ENCODE peak calls at places on chromosome 15, in seven cellular contexts. B, S, G, H, N, U and V are unnamed samples.

GRCh38 chr15:39145854-39146253 is 435.0 kb upstream of the THBS1 start:
- DNase-seq in S (no peak), B (no peak), N (no peak), G (no peak), H (no peak), U (peak), V (no peak)

GRCh38 chr15:31339558-31339895 is 12.9 kb downstream of the KLF13 start:
- DNase-seq in S (no peak), H (no peak), B (no peak), G (no peak), N (no peak), U (no peak), V (no peak)

GRCh38 chr15:93716615-93717221 is 514.6 kb upstream of the MCTP2 start:
- DNase-seq in S (no peak), H (no peak), B (no peak), G (no peak), N (no peak), U (no peak), V (peak)

GRCh38 chr15:80846416-80846815 is 67.2 kb downstream of the CEMIP start:
- DNase-seq in G (no peak), U (no peak), N (no peak), B (no peak), S (no peak), H (no peak), V (no peak)

GRCh38 chr15:76376029-76376428 is 39.5 kb downstream of the ISL2 start:
- DNase-seq in B (no peak), G (no peak), S (no peak), N (no peak), H (no peak), U (no peak), V (no peak)

GRCh38 chr15:36811903-36812302 is 232.5 kb downstream of the CDIN1 start:
- DNase-seq in N (no peak), S (no peak), G (no peak), U (no peak), H (no peak), B (no peak), V (no peak)

GRCh38 chr15:39918688-39919385 is 1.2 kb downstream of the GPR176 start:
- DNase-seq in S (no peak), G (no peak), H (no peak), B (no peak), N (no peak), U (peak), V (no peak)

GRCh38 chr15:89660556-89660955 is 5.3 kb upstream of the KIF7 start:
- DNase-seq in G (no peak), H (no peak), N (no peak), U (no peak), S (no peak), B (no peak), V (no peak)

GRCh38 chr15:100059094-100059493 is 282.7 kb downstream of the ADAMTS17 start:
- DNase-seq in S (no peak), N (no peak), B (no peak), G (no peak), H (no peak), U (no peak), V (no peak)

GRCh38 chr15:59232476-59232875 is 25.8 kb downstream of the LDHAL6B start:
- DNase-seq in G (no peak), H (no peak), B (peak), U (peak), S (no peak), N (no peak), V (no peak)

GRCh38 chr15:64731012-64731806 is 44.2 kb downstream of the RBPMS2 start:
- DNase-seq in G (peak), U (peak), S (peak), N (peak), H (peak), B (no peak), V (peak)

GRCh38 chr15:76006136-76006778 is 6.0 kb downstream of the NRG4 start:
- DNase-seq in S (no peak), B (no peak), H (no peak), U (peak), G (no peak), N (no peak), V (no peak)

GRCh38 chr15:45449878-45450277 is 71.5 kb upstream of the GATM start:
- DNase-seq in H (no peak), G (peak), S (no peak), N (no peak), U (no peak), B (no peak), V (no peak)

GRCh38 chr15:25207369-25207768 is 231.5 kb downstream of the UBE3A start:
- DNase-seq in N (no peak), H (no peak), S (no peak), G (no peak), B (no peak), U (no peak), V (no peak)

GRCh38 chr15:36887214-36888017 is 212.9 kb downstream of the MEIS2 start:
- DNase-seq in G (no peak), N (no peak), U (no peak), S (no peak), H (peak), B (no peak), V (no peak)

GRCh38 chr15:89367485-89368451 is 33.1 kb upstream of the POLG start:
- DNase-seq in H (no peak), B (no peak), N (no peak), G (no peak), U (peak), S (no peak), V (peak)

GRCh38 chr15:81315452-81316203 is 8.3 kb downstream of the STARD5 start:
- DNase-seq in B (no peak), N (no peak), U (no peak), G (no peak), H (no peak), S (no peak), V (no peak)

GRCh38 chr15:60803059-60803458 is 324.1 kb upstream of the ICE2 start:
- DNase-seq in N (no peak), H (no peak), S (no peak), U (no peak), B (no peak), G (no peak), V (no peak)

GRCh38 chr15:84797801-84798200 is 19.4 kb upstream of the ALPK3 start:
- DNase-seq in U (no peak), G (no peak), B (no peak), N (no peak), H (no peak), S (no peak), V (no peak)

GRCh38 chr15:55587321-55588069 is 650 bp downstream of the PYGO1 start:
- DNase-seq in B (no peak), N (peak), U (peak), H (peak), S (peak), G (peak), V (peak)

GRCh38 chr15:60767134-60767824 is 288.3 kb upstream of the ICE2 start:
- DNase-seq in G (no peak), U (no peak), H (no peak), B (no peak), N (no peak), S (no peak), V (no peak)

GRCh38 chr15:44312108-44312507 is 23.6 kb downstream of the GOLM2 start:
- DNase-seq in B (no peak), G (no peak), N (no peak), H (no peak), S (no peak), U (no peak), V (no peak)
- H3K27ac ChIP-seq in B (no peak), G (peak), N (no peak), H (no peak), S (no peak), U (no peak), V (no peak)

DNA sequence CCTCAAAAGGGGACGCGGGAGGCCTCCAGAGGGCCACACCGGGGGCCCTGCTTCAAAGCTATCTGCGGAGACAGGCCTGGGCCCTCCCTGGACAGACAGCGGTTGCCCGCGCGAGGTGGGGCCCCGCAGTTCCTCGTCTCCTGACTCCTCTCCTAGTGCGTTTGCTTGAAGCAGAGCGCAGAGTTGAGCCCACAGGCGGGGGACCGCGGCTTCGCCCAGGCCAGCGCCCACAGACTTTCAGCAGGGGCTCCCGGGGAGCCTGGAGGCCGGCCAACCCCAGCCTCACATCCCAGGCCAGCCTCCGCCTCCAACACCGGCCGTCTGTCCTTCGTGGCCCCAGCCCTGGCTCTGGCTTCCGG is 540 bp upstream of the ADAMTS7 start:
- DNase-seq in H (peak), B (no peak), N (peak), S (no peak), G (no peak), U (peak), V (no peak)
- H3K4me3 ChIP-seq in H (peak), B (peak), N (peak), S (peak), G (peak), U (peak), V (peak)

DNA sequence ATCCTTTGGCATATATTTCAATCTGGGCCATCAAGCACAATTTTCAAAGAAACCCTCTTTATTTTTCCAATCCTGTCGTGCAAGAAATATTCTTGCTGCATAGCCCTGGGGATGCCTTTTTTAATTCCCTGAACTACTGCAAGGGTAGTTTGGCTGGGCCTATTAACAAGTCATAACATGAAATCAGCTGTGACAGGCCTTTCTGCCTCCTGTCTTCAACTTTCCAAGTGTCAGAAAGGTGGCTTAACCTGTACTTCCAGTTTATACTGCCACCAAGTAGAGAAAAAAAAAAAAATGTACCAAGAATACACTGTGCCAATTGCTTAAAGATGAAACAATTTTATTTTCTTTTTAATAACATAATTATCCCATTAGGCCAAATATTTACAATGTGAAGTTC is 32.4 kb upstream of the SPPL2A start:
- DNase-seq in B (no peak), N (no peak), G (no peak), H (no peak), S (no peak), U (no peak), V (no peak)
- H3K27ac ChIP-seq in B (no peak), N (no peak), G (peak), H (peak), S (no peak), U (no peak), V (no peak)

DNA sequence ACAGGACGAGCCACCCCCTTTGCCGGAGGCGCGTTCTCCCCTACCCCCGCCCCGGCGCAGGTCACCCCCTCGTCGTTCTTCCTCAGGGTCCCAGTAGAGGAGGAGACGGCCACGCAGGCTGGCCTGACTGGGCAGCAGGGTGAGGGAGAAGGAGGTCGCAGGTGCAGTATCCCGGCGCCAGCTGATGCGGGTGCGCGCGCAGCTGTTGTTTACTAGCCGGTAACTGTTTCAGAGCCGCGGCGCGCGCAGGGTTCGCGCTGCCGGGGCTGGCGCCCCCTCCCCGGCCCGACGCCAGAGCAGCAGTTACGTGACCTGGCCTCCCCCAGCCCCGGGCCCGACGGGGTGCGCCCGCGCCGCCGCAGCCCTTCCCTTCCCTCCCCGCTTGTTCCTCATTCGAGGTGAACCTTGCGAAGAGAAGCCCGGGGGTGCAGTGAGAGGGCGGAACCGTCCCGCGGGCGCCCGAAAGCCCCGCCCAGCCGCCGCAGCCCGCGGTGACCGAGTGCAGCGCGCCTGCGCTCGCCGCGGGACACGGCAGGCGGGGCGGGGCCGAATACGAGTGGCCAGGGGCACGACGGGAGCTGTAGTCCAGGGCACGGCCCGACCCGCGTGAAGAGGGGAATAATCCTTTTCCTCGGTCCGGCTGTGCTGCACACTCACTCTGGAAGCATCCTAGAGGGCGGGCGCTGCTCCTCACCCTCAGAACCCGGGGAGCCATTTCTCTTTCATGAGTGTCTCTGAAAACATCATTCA is at the start of gene SLC12A6:
- DNase-seq in S (peak), N (peak), H (peak), U (peak), B (peak), G (peak), V (peak)
- H3K4me3 ChIP-seq in S (peak), N (peak), H (peak), U (peak), B (peak), G (peak), V (peak)

GRCh38 chr15:78685925-78686324 is 44.9 kb upstream of the CHRNB4 start:
- DNase-seq in B (no peak), S (no peak), N (no peak), U (no peak), G (no peak), H (no peak), V (no peak)
- H3K27ac ChIP-seq in B (no peak), S (no peak), N (no peak), U (no peak), G (no peak), H (no peak), V (no peak)

DNA sequence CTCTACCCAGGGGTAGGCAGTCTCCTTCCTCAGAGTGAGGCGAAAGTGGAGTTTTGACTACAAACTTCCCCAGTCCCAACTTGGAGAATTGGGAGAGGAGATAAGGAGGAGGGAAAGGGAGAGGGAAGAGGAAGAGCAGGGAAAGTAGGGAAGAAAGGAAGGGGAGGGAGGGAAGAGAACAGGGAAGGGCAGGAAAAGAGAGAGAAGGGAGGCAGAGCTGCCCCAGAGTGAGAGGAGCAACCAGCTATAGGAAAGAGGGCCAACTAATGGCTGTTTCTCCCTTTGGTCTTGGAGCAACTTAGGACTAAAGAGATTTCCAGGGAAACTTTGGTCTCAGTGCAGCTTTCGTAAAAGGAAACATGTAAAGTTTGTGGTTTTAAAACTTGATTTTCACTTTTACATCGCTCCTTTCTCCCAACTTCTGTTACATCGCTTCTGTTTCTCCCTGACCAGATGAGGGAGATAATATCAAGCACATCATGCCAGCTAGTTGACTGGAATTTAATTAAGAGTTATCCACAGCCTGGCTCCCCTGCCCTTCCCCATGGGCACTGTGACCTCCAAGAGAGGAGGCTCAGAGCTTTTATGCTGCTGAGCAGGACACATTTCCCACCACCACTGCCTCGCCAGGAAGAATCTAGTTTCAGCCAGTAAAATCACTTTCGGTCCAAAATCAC is 1.4 kb downstream of the CA12 start:
- DNase-seq in S (no peak), U (no peak), N (no peak), H (no peak), B (no peak), G (no peak), V (no peak)
- H3K4me3 ChIP-seq in S (no peak), U (no peak), N (no peak), H (no peak), B (peak), G (peak), V (no peak)

DNA sequence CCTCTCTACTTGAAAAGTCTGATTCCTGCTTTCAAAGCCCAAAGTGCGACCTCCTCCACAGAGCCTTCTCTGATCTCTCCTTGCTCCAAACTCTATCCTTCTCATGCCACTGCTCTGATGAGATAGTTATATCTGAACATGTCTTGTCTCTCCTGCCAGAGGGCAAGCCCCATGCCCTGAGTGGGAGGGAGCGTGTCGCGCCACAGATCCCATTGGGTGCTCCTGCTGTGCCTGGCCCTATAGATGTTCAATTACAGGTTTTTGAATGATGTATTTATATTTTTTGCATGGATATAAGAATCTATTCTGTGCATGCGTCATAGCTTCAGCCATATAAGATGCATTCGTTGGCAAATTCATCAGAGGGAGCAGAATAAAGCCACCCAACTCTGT is 20.4 kb downstream of the CORO2B start:
- DNase-seq in N (no peak), G (no peak), S (no peak), U (no peak), B (no peak), H (peak), V (no peak)
- H3K27ac ChIP-seq in N (peak), G (no peak), S (peak), U (no peak), B (no peak), H (no peak), V (peak)